ENCODE peak calls at places on chromosomes 5 and 9, in six cellular contexts. L is fibroblast of mammary gland; V is hepatocyte; O is ascending aorta; T is CD8-positive, alpha-beta T cell; E is CD4-positive, alpha-beta memory T cell. D is an unnamed sample.

GRCh38 chr5:78930742-78931141 is 54.4 kb downstream of the ARSB start:
- DNase-seq in E (no peak), T (no peak), L (no peak), O (no peak), V (no peak), D (no peak)

GRCh38 chr9:118652935-118653334 is 716.3 kb downstream of the BRINP1 start:
- DNase-seq in T (no peak), L (no peak), V (no peak), O (no peak), E (no peak), D (no peak)

GRCh38 chr9:106918825-106919509 is 56.0 kb downstream of the ZNF462 start:
- DNase-seq in O (no peak), T (no peak), L (no peak), E (no peak), V (no peak), D (no peak)

GRCh38 chr9:105431413-105432246 is 16.2 kb upstream of the FSD1L start:
- DNase-seq in T (no peak), L (no peak), E (no peak), O (no peak), V (peak; percentile 25), D (no peak)

GRCh38 chr5:23007762-23008161 is 154.6 kb upstream of the CDH12 start:
- DNase-seq in L (no peak), O (no peak), T (no peak), E (no peak), V (no peak), D (no peak)

GRCh38 chr5:29197636-29198035 is 1995.8 kb upstream of the CDH6 start:
- DNase-seq in V (no peak), L (no peak), T (no peak), O (no peak), E (no peak), D (no peak)

GRCh38 chr5:133896446-133896845 is 72.0 kb downstream of the C5orf15 start:
- DNase-seq in T (no peak), E (no peak), L (no peak), O (no peak), V (no peak), D (no peak)

GRCh38 chr5:34791761-34792244 is 47.2 kb upstream of the TTC23L start:
- DNase-seq in O (no peak), L (peak; percentile 47), E (no peak), V (peak; percentile 47), T (no peak), D (no peak)

GRCh38 chr5:91307023-91307422 is 76.1 kb downstream of the ARRDC3 start:
- DNase-seq in T (no peak), V (no peak), E (no peak), O (no peak), L (peak; percentile 89), D (peak; percentile 74)

GRCh38 chr5:174876-175465 is 16.3 kb upstream of the LRRC14B start:
- DNase-seq in V (no peak), T (no peak), E (no peak), O (no peak), L (no peak), D (no peak)

GRCh38 chr5:55320571-55320970 is 12.8 kb downstream of the MTREX start:
- DNase-seq in E (no peak), L (peak; percentile 46), T (no peak), O (no peak), V (no peak), D (no peak)

GRCh38 chr9:123725389-123725788 is 204.5 kb downstream of the DENND1A start:
- DNase-seq in O (no peak), V (peak; percentile 23), T (no peak), E (no peak), L (peak; percentile 54), D (no peak)

GRCh38 chr5:34682926-34683623 is 26.9 kb downstream of the RAI14 start:
- DNase-seq in O (no peak), L (peak; percentile 34), T (no peak), V (no peak), E (no peak), D (peak; percentile 48)

GRCh38 chr9:129550199-129550839 is 70.6 kb downstream of the C9orf50 start:
- DNase-seq in L (peak; percentile 49), O (no peak), T (peak; percentile 42), E (no peak), V (peak; percentile 91), D (peak; percentile 41)

GRCh38 chr9:80866576-80867227 is 822.6 kb downstream of the TLE1 start:
- DNase-seq in E (no peak), O (no peak), V (no peak), T (no peak), L (peak; percentile 65), D (no peak)

GRCh38 chr9:22683393-22684075 is 236.9 kb downstream of the DMRTA1 start:
- DNase-seq in O (no peak), T (no peak), L (peak; percentile 94), V (no peak), E (no peak), D (peak; percentile 79)

GRCh38 chr5:43409809-43410271 is 2.4 kb downstream of the CCL28 start:
- DNase-seq in O (no peak), L (no peak), T (no peak), V (no peak), E (no peak), D (no peak)

GRCh38 chr5:89343666-89344065 is 460.7 kb upstream of the MEF2C start:
- DNase-seq in T (no peak), V (no peak), O (no peak), L (peak; percentile 19), E (no peak), D (peak; percentile 42)

GRCh38 chr5:11300736-11301135 is 539.7 kb upstream of the DAP start:
- DNase-seq in T (no peak), O (no peak), E (no peak), L (no peak), V (no peak), D (no peak)

GRCh38 chr5:34058532-34058931 is 15.5 kb upstream of the C1QTNF3 start:
- DNase-seq in E (no peak), O (no peak), V (no peak), L (no peak), T (no peak), D (no peak)

GRCh38 chr5:106454651-106455415 is 1215.9 kb downstream of the EFNA5 start:
- DNase-seq in L (peak; percentile 10), V (peak; percentile 40), O (no peak), T (no peak), E (no peak), D (peak; percentile 31)

GRCh38 chr5:158478139-158478538 is 619.2 kb upstream of the CLINT1 start:
- DNase-seq in L (no peak), V (no peak), T (no peak), E (no peak), O (no peak), D (no peak)

GRCh38 chr9:87558606-87559005 is 60.9 kb downstream of the DAPK1 start:
- DNase-seq in L (no peak), V (no peak), O (no peak), E (no peak), T (no peak), D (no peak)

DNA sequence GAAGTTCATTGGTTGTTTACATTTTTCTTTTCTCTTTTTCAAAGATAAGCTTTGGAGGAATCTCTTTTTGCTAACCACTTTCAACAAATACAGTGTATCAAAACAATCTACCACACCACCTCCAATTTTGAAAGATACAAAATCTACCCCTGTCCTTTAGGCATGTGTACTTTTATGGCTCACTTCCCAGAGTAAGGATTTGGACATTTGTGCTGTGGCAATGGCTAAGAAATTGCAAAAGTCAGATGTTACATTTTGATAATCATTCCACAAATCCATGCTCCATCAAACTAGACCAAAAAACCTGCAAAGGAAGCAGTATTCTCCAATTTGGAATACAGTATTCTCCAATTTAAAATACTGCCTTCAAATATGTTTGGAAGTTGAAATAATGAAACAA is 204.9 kb downstream of the MCTP1 start:
- DNase-seq in T (no peak), L (peak; percentile 16), O (no peak), E (no peak), V (no peak), D (no peak)
- H3K4me3 ChIP-seq in T (no peak overlapping the region), L (no peak overlapping the region), O (peak overlapping the region; percentile 27), E (no peak overlapping the region), V (no peak overlapping the region), D (no peak overlapping the region)

GRCh38 chr9:10230512-10230911 is 382.3 kb downstream of the PTPRD start:
- DNase-seq in E (no peak), T (no peak), L (no peak), O (no peak), V (no peak), D (no peak)

GRCh38 chr9:10226996-10227395 is 385.8 kb downstream of the PTPRD start:
- DNase-seq in O (no peak), T (no peak), V (no peak), E (no peak), L (no peak), D (no peak)

GRCh38 chr9:10232352-10232930 is 380.4 kb downstream of the PTPRD start:
- DNase-seq in T (no peak), O (no peak), E (no peak), V (peak; percentile 6), L (peak; percentile 19), D (no peak)

DNA sequence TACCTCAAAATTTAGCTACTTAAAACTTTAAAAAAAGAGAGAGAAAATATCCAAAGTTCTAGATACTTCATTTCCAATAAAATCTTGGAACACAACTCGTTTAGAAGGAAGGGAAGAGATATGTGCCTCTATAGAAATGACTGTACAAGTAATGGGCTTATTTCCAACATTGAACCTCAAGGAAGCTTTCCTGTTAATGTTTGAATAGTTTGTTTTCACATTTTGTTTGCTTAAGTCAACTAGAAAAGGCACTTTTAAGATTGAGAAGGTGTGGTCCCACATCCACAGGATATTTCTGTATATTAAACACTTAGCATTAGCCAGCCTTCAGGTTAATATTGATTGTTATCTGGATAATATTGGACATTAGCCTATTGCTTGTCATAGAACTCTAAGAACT is 384.7 kb downstream of the PTPRD start:
- DNase-seq in O (no peak), T (no peak), V (no peak), L (no peak), E (no peak), D (no peak)
- H3K4me3 ChIP-seq in O (no peak overlapping the region), T (no peak overlapping the region), V (no peak overlapping the region), L (no peak overlapping the region), E (no peak overlapping the region), D (no peak overlapping the region)

DNA sequence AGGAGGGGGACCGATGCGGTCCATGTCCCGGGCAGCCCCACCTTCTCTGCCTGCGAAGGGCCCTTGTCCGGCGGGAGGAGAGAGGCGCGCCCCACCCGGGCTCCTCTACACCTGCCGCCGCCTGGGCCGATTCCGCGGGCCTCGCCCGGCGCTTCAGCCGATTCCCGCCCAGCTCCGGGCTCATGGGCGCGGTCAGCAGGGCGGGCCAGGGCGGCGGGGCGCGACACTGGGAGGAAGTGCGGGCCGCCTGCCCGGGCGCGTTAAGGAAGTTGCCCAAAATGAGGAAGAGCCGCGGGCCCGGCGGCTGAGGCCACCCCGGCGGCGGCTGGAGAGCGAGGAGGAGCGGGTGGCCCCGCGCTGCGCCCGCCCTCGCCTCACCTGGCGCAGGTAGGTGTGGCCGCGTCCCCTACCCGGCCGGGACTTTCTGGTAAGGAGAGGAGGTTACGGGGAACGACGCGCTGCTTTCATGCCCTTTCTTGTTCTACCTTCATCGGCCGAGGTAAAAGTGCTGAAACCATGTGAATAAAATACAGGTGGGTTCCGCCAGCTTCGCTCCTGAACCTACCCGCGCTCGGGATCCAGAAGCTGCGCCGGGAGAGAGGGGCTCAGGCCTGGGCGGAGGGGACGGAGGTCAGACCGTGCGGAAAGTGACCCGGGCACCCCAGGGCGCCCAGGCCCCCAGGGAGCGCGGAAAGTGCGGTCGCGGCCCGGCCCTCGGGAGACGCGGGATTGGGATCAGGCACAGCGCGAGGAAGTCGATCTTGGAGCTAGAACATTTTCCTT is at the start of gene SYK:
- DNase-seq in L (no peak), T (no peak), O (no peak), V (peak; percentile 56), E (no peak), D (no peak)
- H3K4me3 ChIP-seq in L (no peak within 1 kb of the TSS), T (peak within 1 kb of the TSS; percentile 11), O (peak within 1 kb of the TSS; percentile 55), V (peak within 1 kb of the TSS; percentile 48), E (no peak within 1 kb of the TSS), D (no peak within 1 kb of the TSS)

GRCh38 chr5:2916076-2916682 is 164.7 kb upstream of the IRX2 start:
- DNase-seq in V (no peak), E (no peak), T (no peak), O (no peak), L (no peak), D (no peak)
- H3K4me3 ChIP-seq in V (no peak overlapping the region), E (no peak overlapping the region), T (no peak overlapping the region), O (no peak overlapping the region), L (no peak overlapping the region), D (no peak overlapping the region)

D was measured in skeletal muscle cell.